ENCODE peak calls at places on chromosomes 1 and 21, in nine cellular contexts. One of them, this sample, is unnamed.

GRCh38 chr1:112058815-112059450 is 69.5 kb upstream of the KCND3 start:
- DNase-seq in suprapubic skin: no peak
- DNase-seq in uterus: no peak
- DNase-seq in breast epithelium: no peak
- DNase-seq in A549: no peak
- DNase-seq in NB4: no peak
- DNase-seq in vagina: no peak
- DNase-seq in H54: no peak
- DNase-seq in prostate gland: no peak
- DNase-seq in this sample: no peak

GRCh38 chr1:66271904-66272254 is 262.1 kb upstream of the SGIP1 start:
- DNase-seq in suprapubic skin: no peak
- DNase-seq in uterus: peak
- DNase-seq in breast epithelium: no peak
- DNase-seq in A549: peak
- DNase-seq in NB4: no peak
- DNase-seq in vagina: no peak
- DNase-seq in H54: no peak
- DNase-seq in prostate gland: peak
- DNase-seq in this sample: peak

GRCh38 chr1:212607924-212608208 is 695 bp upstream of the ATF3 start:
- DNase-seq in suprapubic skin: no peak
- DNase-seq in uterus: no peak
- DNase-seq in breast epithelium: peak
- DNase-seq in A549: no peak
- DNase-seq in NB4: no peak
- DNase-seq in vagina: no peak
- DNase-seq in H54: no peak
- DNase-seq in prostate gland: no peak
- DNase-seq in this sample: no peak

GRCh38 chr1:91545506-91546300 is 45.1 kb downstream of the CDC7 start:
- DNase-seq in suprapubic skin: no peak
- DNase-seq in uterus: no peak
- DNase-seq in breast epithelium: no peak
- DNase-seq in A549: no peak
- DNase-seq in NB4: no peak
- DNase-seq in vagina: no peak
- DNase-seq in H54: no peak
- DNase-seq in prostate gland: no peak
- DNase-seq in this sample: no peak

GRCh38 chr1:54490361-54491248 is 57.4 kb upstream of the ACOT11 start:
- DNase-seq in suprapubic skin: no peak
- DNase-seq in uterus: peak
- DNase-seq in breast epithelium: no peak
- DNase-seq in A549: no peak
- DNase-seq in NB4: peak
- DNase-seq in vagina: no peak
- DNase-seq in H54: no peak
- DNase-seq in prostate gland: no peak
- DNase-seq in this sample: no peak

GRCh38 chr1:64484651-64485050 is 14.7 kb downstream of the CACHD1 start:
- DNase-seq in suprapubic skin: no peak
- DNase-seq in uterus: no peak
- DNase-seq in breast epithelium: no peak
- DNase-seq in A549: no peak
- DNase-seq in NB4: no peak
- DNase-seq in vagina: no peak
- DNase-seq in H54: no peak
- DNase-seq in prostate gland: no peak
- DNase-seq in this sample: no peak

GRCh38 chr21:38905751-38906150 is 100.0 kb downstream of the ETS2 start:
- DNase-seq in suprapubic skin: no peak
- DNase-seq in uterus: no peak
- DNase-seq in breast epithelium: no peak
- DNase-seq in A549: no peak
- DNase-seq in NB4: no peak
- DNase-seq in vagina: no peak
- DNase-seq in H54: no peak
- DNase-seq in prostate gland: no peak
- DNase-seq in this sample: no peak

GRCh38 chr21:31557956-31558838 is 101.3 kb upstream of the SOD1 start:
- DNase-seq in suprapubic skin: no peak
- DNase-seq in uterus: peak
- DNase-seq in breast epithelium: no peak
- DNase-seq in A549: no peak
- DNase-seq in NB4: no peak
- DNase-seq in vagina: no peak
- DNase-seq in H54: no peak
- DNase-seq in prostate gland: peak
- DNase-seq in this sample: no peak

GRCh38 chr1:73205294-73205973 is 923.1 kb upstream of the NEGR1 start:
- DNase-seq in suprapubic skin: no peak
- DNase-seq in uterus: no peak
- DNase-seq in breast epithelium: no peak
- DNase-seq in A549: no peak
- DNase-seq in NB4: peak
- DNase-seq in vagina: no peak
- DNase-seq in H54: no peak
- DNase-seq in prostate gland: no peak
- DNase-seq in this sample: no peak

GRCh38 chr1:112675728-112676381 is 1.4 kb downstream of the MOV10 start:
- DNase-seq in suprapubic skin: no peak
- DNase-seq in uterus: no peak
- DNase-seq in breast epithelium: no peak
- DNase-seq in A549: no peak
- DNase-seq in NB4: no peak
- DNase-seq in vagina: no peak
- DNase-seq in H54: no peak
- DNase-seq in prostate gland: no peak
- DNase-seq in this sample: no peak

GRCh38 chr1:230113605-230114241 is 46.7 kb downstream of the GALNT2 start:
- DNase-seq in suprapubic skin: no peak
- DNase-seq in uterus: no peak
- DNase-seq in breast epithelium: no peak
- DNase-seq in A549: peak
- DNase-seq in NB4: no peak
- DNase-seq in vagina: no peak
- DNase-seq in H54: peak
- DNase-seq in prostate gland: no peak
- DNase-seq in this sample: peak

GRCh38 chr1:65791860-65792670 is 630 bp upstream of the PDE4B start:
- DNase-seq in suprapubic skin: no peak
- DNase-seq in uterus: no peak
- DNase-seq in breast epithelium: peak
- DNase-seq in A549: no peak
- DNase-seq in NB4: no peak
- DNase-seq in vagina: no peak
- DNase-seq in H54: no peak
- DNase-seq in prostate gland: no peak
- DNase-seq in this sample: peak

GRCh38 chr1:240462766-240463410 is 149.1 kb downstream of the GREM2 start:
- DNase-seq in suprapubic skin: no peak
- DNase-seq in uterus: no peak
- DNase-seq in breast epithelium: no peak
- DNase-seq in A549: no peak
- DNase-seq in NB4: peak
- DNase-seq in vagina: no peak
- DNase-seq in H54: no peak
- DNase-seq in prostate gland: no peak
- DNase-seq in this sample: no peak

GRCh38 chr1:145858937-145859490 is at the start of gene PIAS3:
- DNase-seq in suprapubic skin: peak
- DNase-seq in uterus: peak
- DNase-seq in breast epithelium: peak
- DNase-seq in A549: peak
- DNase-seq in NB4: peak
- DNase-seq in vagina: no peak
- DNase-seq in H54: peak
- DNase-seq in prostate gland: peak
- DNase-seq in this sample: peak

GRCh38 chr1:217630711-217631591 is at the start of the genes GPATCH2 and SPATA17:
- DNase-seq in suprapubic skin: peak
- DNase-seq in uterus: peak
- DNase-seq in breast epithelium: peak
- DNase-seq in A549: peak
- DNase-seq in NB4: peak
- DNase-seq in vagina: no peak
- DNase-seq in H54: peak
- DNase-seq in prostate gland: peak
- DNase-seq in this sample: peak
- TF ChIP-seq POLR2A in suprapubic skin: no peak
- TF ChIP-seq POLR2A in uterus: no peak
- TF ChIP-seq POLR2A in breast epithelium: no peak
- TF ChIP-seq POLR2A in A549: peak
- TF ChIP-seq POLR2A in NB4: peak
- TF ChIP-seq POLR2A in vagina: no peak
- TF ChIP-seq POLR2A in H54: peak
- TF ChIP-seq POLR2A in prostate gland: no peak
- TF ChIP-seq POLR2A in this sample: no peak

GRCh38 chr21:36965720-36966065 is 776 bp downstream of the HLCS start:
- DNase-seq in suprapubic skin: no peak
- DNase-seq in uterus: no peak
- DNase-seq in breast epithelium: no peak
- DNase-seq in A549: no peak
- DNase-seq in NB4: no peak
- DNase-seq in vagina: no peak
- DNase-seq in H54: no peak
- DNase-seq in prostate gland: no peak
- DNase-seq in this sample: no peak

GRCh38 chr21:36964398-36964797 is 2.1 kb downstream of the HLCS start:
- DNase-seq in suprapubic skin: no peak
- DNase-seq in uterus: no peak
- DNase-seq in breast epithelium: no peak
- DNase-seq in A549: no peak
- DNase-seq in NB4: no peak
- DNase-seq in vagina: no peak
- DNase-seq in H54: no peak
- DNase-seq in prostate gland: no peak
- DNase-seq in this sample: no peak

GRCh38 chr21:36966846-36967657 is 583 bp upstream of the HLCS start:
- DNase-seq in suprapubic skin: no peak
- DNase-seq in uterus: no peak
- DNase-seq in breast epithelium: no peak
- DNase-seq in A549: no peak
- DNase-seq in NB4: peak
- DNase-seq in vagina: no peak
- DNase-seq in H54: no peak
- DNase-seq in prostate gland: no peak
- DNase-seq in this sample: no peak

GRCh38 chr21:36964832-36965719 is 1.4 kb downstream of the HLCS start:
- DNase-seq in suprapubic skin: no peak
- DNase-seq in uterus: no peak
- DNase-seq in breast epithelium: no peak
- DNase-seq in A549: no peak
- DNase-seq in NB4: peak
- DNase-seq in vagina: no peak
- DNase-seq in H54: no peak
- DNase-seq in prostate gland: no peak
- DNase-seq in this sample: no peak

DNA sequence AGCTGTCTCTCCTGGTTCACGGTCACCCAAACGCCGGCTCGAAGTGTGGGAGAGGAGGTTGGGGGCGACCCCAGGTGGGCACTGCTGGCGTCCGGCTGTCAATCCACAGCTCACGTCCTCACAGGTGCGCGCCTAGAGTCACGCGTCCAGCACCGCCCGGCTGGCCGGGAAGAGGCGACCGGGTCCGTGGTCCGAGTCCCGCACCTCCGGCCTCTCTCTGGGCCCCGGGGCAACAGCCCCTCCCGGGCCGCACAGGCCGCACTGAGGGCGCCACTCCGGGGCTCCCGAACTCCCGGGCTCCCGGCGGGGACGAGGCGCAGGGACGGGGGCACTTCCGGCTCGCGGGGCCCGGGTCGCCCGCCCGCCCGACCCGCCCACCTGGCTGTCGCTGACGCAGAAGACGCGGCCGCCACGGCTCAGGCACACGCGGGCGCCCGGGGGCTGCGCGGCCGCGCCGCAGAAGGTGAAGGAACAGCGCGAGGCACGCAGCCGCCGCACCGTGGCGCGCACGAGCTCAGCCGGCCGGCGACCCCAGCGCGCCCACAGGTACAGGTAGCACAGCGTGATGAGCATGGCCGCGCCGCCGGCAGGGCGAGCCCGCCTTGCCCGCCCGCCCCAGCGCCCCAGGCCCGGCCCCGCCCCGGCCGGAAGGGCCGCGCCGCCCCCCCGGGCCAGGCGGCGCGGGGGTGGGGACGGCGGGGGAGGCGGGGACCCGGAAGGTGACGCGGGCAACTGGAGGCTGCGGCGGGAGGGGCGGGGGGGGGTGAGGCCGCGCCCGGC is at the start of gene HLCS:
- DNase-seq in suprapubic skin: peak
- DNase-seq in uterus: peak
- DNase-seq in breast epithelium: peak
- DNase-seq in A549: peak
- DNase-seq in NB4: peak
- DNase-seq in vagina: no peak
- DNase-seq in H54: peak
- DNase-seq in prostate gland: peak
- DNase-seq in this sample: peak
- TF ChIP-seq POLR2A in suprapubic skin: no peak
- TF ChIP-seq POLR2A in uterus: peak
- TF ChIP-seq POLR2A in breast epithelium: no peak
- TF ChIP-seq POLR2A in A549: peak
- TF ChIP-seq POLR2A in NB4: peak
- TF ChIP-seq POLR2A in vagina: peak
- TF ChIP-seq POLR2A in H54: peak
- TF ChIP-seq POLR2A in prostate gland: peak
- TF ChIP-seq POLR2A in this sample: no peak

GRCh38 chr1:101235696-101236545 is 898 bp upstream of the S1PR1 start:
- DNase-seq in suprapubic skin: no peak
- DNase-seq in uterus: peak
- DNase-seq in breast epithelium: no peak
- DNase-seq in A549: no peak
- DNase-seq in NB4: peak
- DNase-seq in vagina: no peak
- DNase-seq in H54: no peak
- DNase-seq in prostate gland: peak
- DNase-seq in this sample: peak
- TF ChIP-seq POLR2A in suprapubic skin: no peak
- TF ChIP-seq POLR2A in uterus: no peak
- TF ChIP-seq POLR2A in breast epithelium: no peak
- TF ChIP-seq POLR2A in A549: no peak
- TF ChIP-seq POLR2A in NB4: no peak
- TF ChIP-seq POLR2A in vagina: no peak
- TF ChIP-seq POLR2A in H54: no peak
- TF ChIP-seq POLR2A in prostate gland: no peak
- TF ChIP-seq POLR2A in this sample: no peak

GRCh38 chr1:203074610-203075009 is 11.2 kb downstream of the MYOG start:
- DNase-seq in suprapubic skin: no peak
- DNase-seq in uterus: no peak
- DNase-seq in breast epithelium: no peak
- DNase-seq in A549: no peak
- DNase-seq in NB4: no peak
- DNase-seq in vagina: no peak
- DNase-seq in H54: no peak
- DNase-seq in prostate gland: no peak
- DNase-seq in this sample: peak
- TF ChIP-seq POLR2A in suprapubic skin: no peak
- TF ChIP-seq POLR2A in uterus: no peak
- TF ChIP-seq POLR2A in breast epithelium: no peak
- TF ChIP-seq POLR2A in A549: no peak
- TF ChIP-seq POLR2A in NB4: no peak
- TF ChIP-seq POLR2A in vagina: no peak
- TF ChIP-seq POLR2A in H54: no peak
- TF ChIP-seq POLR2A in prostate gland: no peak
- TF ChIP-seq POLR2A in this sample: no peak

GRCh38 chr1:13793088-13793730 is 93.2 kb downstream of the PRDM2 start:
- DNase-seq in suprapubic skin: no peak
- DNase-seq in uterus: no peak
- DNase-seq in breast epithelium: no peak
- DNase-seq in A549: no peak
- DNase-seq in NB4: no peak
- DNase-seq in vagina: no peak
- DNase-seq in H54: no peak
- DNase-seq in prostate gland: no peak
- DNase-seq in this sample: no peak
- TF ChIP-seq POLR2A in suprapubic skin: no peak
- TF ChIP-seq POLR2A in uterus: no peak
- TF ChIP-seq POLR2A in breast epithelium: no peak
- TF ChIP-seq POLR2A in A549: no peak
- TF ChIP-seq POLR2A in NB4: no peak
- TF ChIP-seq POLR2A in vagina: no peak
- TF ChIP-seq POLR2A in H54: no peak
- TF ChIP-seq POLR2A in prostate gland: no peak
- TF ChIP-seq POLR2A in this sample: no peak